ENCODE peak calls at places on chromosomes 16 and 17, in eight cellular contexts. M is OCI-LY7; C is activated T-helper 1 cell treated with Interleukin-2 at 50 U/mL for 16 hours; D is activated CD8-positive, alpha-beta memory T cell treated with anti-CD3 and anti-CD28 coated beads for 48 hours; I is BJ; Z is hepatic stellate cell; H is NCI-H2171; X is NCI-H460. F is an unnamed sample.

GRCh38 chr16:9909072-9909471 is 273.2 kb downstream of the GRIN2A start:
- DNase-seq in D (no peak), M (no peak), I (no peak), X (no peak), Z (no peak), H (no peak), C (no peak), F (no peak)

GRCh38 chr17:40448213-40448638 is 5.0 kb downstream of the IGFBP4 start:
- DNase-seq in H (no peak), C (no peak), Z (no peak), X (no peak), D (no peak), I (no peak), M (no peak), F (no peak)

GRCh38 chr17:78709119-78709681 is 72.9 kb downstream of the CYTH1 start:
- DNase-seq in M (peak), D (no peak), C (no peak), I (no peak), H (no peak), X (no peak), Z (no peak), F (no peak)

GRCh38 chr16:48075398-48075797 is 80.4 kb downstream of the ABCC12 start:
- DNase-seq in D (no peak), I (no peak), C (no peak), M (no peak), Z (no peak), X (no peak), H (no peak), F (no peak)

GRCh38 chr17:45834471-45835396 is 9.9 kb upstream of the SPPL2C start:
- DNase-seq in D (no peak), I (no peak), Z (no peak), C (no peak), H (no peak), M (no peak), X (no peak), F (no peak)

GRCh38 chr17:70110443-70110880 is 35.4 kb downstream of the KCNJ16 start:
- DNase-seq in D (no peak), C (no peak), M (no peak), H (no peak), X (no peak), I (no peak), Z (no peak), F (no peak)

GRCh38 chr16:54056921-54057320 is 229.7 kb downstream of the IRX3 start:
- DNase-seq in C (no peak), Z (no peak), I (no peak), H (no peak), X (no peak), D (no peak), M (no peak), F (no peak)

GRCh38 chr17:9725575-9725974 is 65.8 kb downstream of the DHRS7C start:
- DNase-seq in M (no peak), C (no peak), X (no peak), Z (no peak), H (no peak), I (no peak), D (no peak), F (no peak)

GRCh38 chr16:23182206-23182674 is 305 bp upstream of the SCNN1G start:
- DNase-seq in Z (peak), X (peak), M (peak), D (peak), H (peak), C (peak), I (no peak), F (peak)

GRCh38 chr17:9402590-9403199 is 172.9 kb downstream of the STX8 start:
- DNase-seq in C (no peak), Z (peak), H (no peak), D (no peak), I (no peak), X (peak), M (peak), F (peak)

GRCh38 chr17:74253036-74253435 is 21.0 kb upstream of the DNAI2 start:
- DNase-seq in C (no peak), H (no peak), D (no peak), I (no peak), X (no peak), M (no peak), Z (no peak), F (no peak)

GRCh38 chr17:61073799-61074513 is 325.7 kb upstream of the TBX2 start:
- DNase-seq in M (no peak), Z (no peak), C (no peak), I (no peak), D (no peak), X (no peak), H (no peak), F (no peak)

GRCh38 chr16:54654429-54654828 is 276.2 kb upstream of the IRX5 start:
- DNase-seq in M (no peak), X (no peak), H (no peak), I (no peak), C (no peak), Z (no peak), D (no peak), F (no peak)

GRCh38 chr17:17514993-17515920 is 19.1 kb upstream of the RASD1 start:
- DNase-seq in Z (no peak), X (no peak), M (no peak), D (no peak), I (peak), C (no peak), H (no peak), F (no peak)

GRCh38 chr17:17874478-17874877 is 37.7 kb upstream of the SREBF1 start:
- DNase-seq in I (peak), H (no peak), M (no peak), D (no peak), X (no peak), C (no peak), Z (peak), F (no peak)

GRCh38 chr16:23896832-23897821 is 61.3 kb downstream of the PRKCB start:
- DNase-seq in H (no peak), X (no peak), C (no peak), D (no peak), M (no peak), I (no peak), Z (no peak), F (no peak)

GRCh38 chr16:79390481-79391051 is 210.0 kb downstream of the MAF start:
- DNase-seq in M (no peak), Z (no peak), C (no peak), I (no peak), D (no peak), X (no peak), H (no peak), F (no peak)

GRCh38 chr17:38742431-38743308 is 5.5 kb downstream of the PCGF2 start:
- DNase-seq in M (peak), D (no peak), X (no peak), C (no peak), I (peak), H (peak), Z (peak), F (no peak)

GRCh38 chr16:50282955-50283631 is 16.7 kb downstream of the ADCY7 start:
- DNase-seq in X (no peak), C (no peak), I (no peak), D (no peak), H (no peak), M (no peak), Z (no peak), F (no peak)

GRCh38 chr16:85963746-85964370 is 64.9 kb downstream of the IRF8 start:
- DNase-seq in I (peak), H (peak), D (no peak), M (no peak), X (no peak), C (no peak), Z (no peak), F (no peak)

GRCh38 chr16:3158014-3158497 is 23.2 kb downstream of the ZNF213 start:
- DNase-seq in D (no peak), I (no peak), X (no peak), Z (peak), H (no peak), C (no peak), M (no peak), F (peak)

GRCh38 chr17:37607637-37608368 is 1.4 kb downstream of the SYNRG start:
- DNase-seq in Z (no peak), D (no peak), I (no peak), C (peak), H (no peak), X (no peak), M (peak), F (peak)

GRCh38 chr17:7215136-7215638 is 4.4 kb downstream of the DLG4 start:
- DNase-seq in I (no peak), Z (no peak), C (no peak), X (no peak), M (no peak), D (no peak), H (no peak), F (no peak)

GRCh38 chr16:8956265-8957060 is 7.2 kb downstream of the USP7 start:
- DNase-seq in H (no peak), D (no peak), C (no peak), I (no peak), X (no peak), M (no peak), Z (no peak), F (no peak)

GRCh38 chr17:7846765-7847661 is 7.9 kb upstream of the TMEM88 start:
- DNase-seq in I (no peak), D (no peak), M (no peak), C (no peak), X (no peak), H (no peak), Z (no peak), F (no peak)

GRCh38 chr17:27430383-27430840 is 25.8 kb upstream of the KSR1 start:
- DNase-seq in H (no peak), I (no peak), C (no peak), X (no peak), Z (no peak), D (no peak), M (no peak), F (no peak)

GRCh38 chr17:5272313-5272712 is 9.8 kb upstream of the RABEP1 start:
- DNase-seq in Z (no peak), M (no peak), X (no peak), D (no peak), H (no peak), C (no peak), I (no peak), F (no peak)

GRCh38 chr16:9977333-9977897 is 204.8 kb downstream of the GRIN2A start:
- DNase-seq in M (no peak), D (no peak), Z (no peak), I (no peak), H (no peak), X (no peak), C (no peak), F (no peak)

GRCh38 chr16:49057391-49057790 is 224.2 kb downstream of the CBLN1 start:
- DNase-seq in I (no peak), H (no peak), X (no peak), M (peak), Z (no peak), D (no peak), C (no peak), F (no peak)

GRCh38 chr17:64777413-64778101 is 115.5 kb upstream of the SMURF2 start:
- DNase-seq in I (no peak), M (peak), Z (no peak), D (no peak), C (no peak), H (peak), X (no peak), F (no peak)

GRCh38 chr16:10981697-10982216 is 37.4 kb downstream of the CLEC16A start:
- DNase-seq in H (peak), Z (no peak), X (peak), I (no peak), C (no peak), M (peak), D (no peak), F (no peak)

GRCh38 chr17:17019891-17020456 is 22.3 kb upstream of the MPRIP start:
- DNase-seq in Z (no peak), H (no peak), I (no peak), D (no peak), X (no peak), M (no peak), C (no peak), F (no peak)

GRCh38 chr17:35372846-35373531 is 432 bp downstream of the SLFN11 start:
- DNase-seq in H (no peak), D (no peak), I (no peak), Z (peak), X (no peak), C (peak), M (no peak), F (no peak)

GRCh38 chr17:7425756-7426155 is 340 bp downstream of the SPEM2 start:
- DNase-seq in Z (no peak), I (no peak), D (no peak), X (no peak), H (no peak), M (no peak), C (no peak), F (no peak)

GRCh38 chr17:61064087-61064951 is 335.3 kb upstream of the TBX2 start:
- DNase-seq in D (no peak), I (no peak), M (no peak), X (no peak), Z (no peak), H (no peak), C (no peak), F (no peak)

GRCh38 chr17:50234581-50234980 is 33.1 kb upstream of the COL1A1 start:
- DNase-seq in X (no peak), I (no peak), H (no peak), M (no peak), D (no peak), Z (no peak), C (no peak), F (no peak)

F was measured in LoVo.